ENCODE peak calls at places on chromosomes 1 and 21, in five cellular contexts. One of them, this sample, is unnamed.

GRCh38 chr1:235151033-235151432 is 10.0 kb downstream of the RBM34 start:
- DNase-seq in uterus: no peak
- DNase-seq in upper lobe of left lung: no peak
- DNase-seq in body of pancreas: no peak
- DNase-seq in CD8-positive, alpha-beta T cell: no peak
- DNase-seq in this sample: no peak

GRCh38 chr1:23980725-23981063 is 567 bp upstream of the SRSF10 start:
- DNase-seq in uterus: peak; percentile 44
- DNase-seq in upper lobe of left lung: no peak
- DNase-seq in body of pancreas: peak; percentile 13
- DNase-seq in CD8-positive, alpha-beta T cell: peak; percentile 16
- DNase-seq in this sample: no peak

GRCh38 chr1:1117469-1117831 is 1.6 kb upstream of the C1orf159 start:
- DNase-seq in uterus: no peak
- DNase-seq in upper lobe of left lung: no peak
- DNase-seq in body of pancreas: no peak
- DNase-seq in CD8-positive, alpha-beta T cell: no peak
- DNase-seq in this sample: peak; percentile 56

GRCh38 chr1:78054559-78054958 is 8.8 kb downstream of the GIPC2 start:
- DNase-seq in uterus: no peak
- DNase-seq in upper lobe of left lung: no peak
- DNase-seq in body of pancreas: no peak
- DNase-seq in CD8-positive, alpha-beta T cell: no peak
- DNase-seq in this sample: no peak

GRCh38 chr1:145885738-145886287 is at the start of gene ANKRD35:
- DNase-seq in uterus: peak; percentile 76
- DNase-seq in upper lobe of left lung: peak; percentile 92
- DNase-seq in body of pancreas: peak; percentile 86
- DNase-seq in CD8-positive, alpha-beta T cell: peak; percentile 76
- DNase-seq in this sample: peak; percentile 89

GRCh38 chr1:231799363-231799986 is 172.9 kb downstream of the DISC1 start:
- DNase-seq in uterus: no peak
- DNase-seq in upper lobe of left lung: no peak
- DNase-seq in body of pancreas: no peak
- DNase-seq in CD8-positive, alpha-beta T cell: no peak
- DNase-seq in this sample: no peak

GRCh38 chr1:78334952-78335351 is 155.8 kb upstream of the PTGFR start:
- DNase-seq in uterus: peak; percentile 15
- DNase-seq in upper lobe of left lung: no peak
- DNase-seq in body of pancreas: no peak
- DNase-seq in CD8-positive, alpha-beta T cell: no peak
- DNase-seq in this sample: no peak

GRCh38 chr21:27061783-27062182 is 94.9 kb upstream of the ADAMTS5 start:
- DNase-seq in uterus: no peak
- DNase-seq in upper lobe of left lung: no peak
- DNase-seq in body of pancreas: no peak
- DNase-seq in CD8-positive, alpha-beta T cell: no peak
- DNase-seq in this sample: no peak

GRCh38 chr21:28699591-28700259 is 293.0 kb downstream of the LTN1 start:
- DNase-seq in uterus: no peak
- DNase-seq in upper lobe of left lung: no peak
- DNase-seq in body of pancreas: no peak
- DNase-seq in CD8-positive, alpha-beta T cell: no peak
- DNase-seq in this sample: no peak

GRCh38 chr1:2985121-2985561 is 36.1 kb upstream of the ACTRT2 start:
- DNase-seq in uterus: no peak
- DNase-seq in upper lobe of left lung: no peak
- DNase-seq in body of pancreas: no peak
- DNase-seq in CD8-positive, alpha-beta T cell: no peak
- DNase-seq in this sample: no peak
- H3K4me1 ChIP-seq in uterus: no peaks in the 10 kb centered on the region
- H3K4me1 ChIP-seq in upper lobe of left lung: no peaks in the 10 kb centered on the region
- H3K4me1 ChIP-seq in body of pancreas: peaks cover 9% of the 10 kb centered on the region
- H3K4me1 ChIP-seq in CD8-positive, alpha-beta T cell: no peaks in the 10 kb centered on the region
- H3K4me1 ChIP-seq in this sample: no peaks in the 10 kb centered on the region

GRCh38 chr1:41371630-41372599 is 10.7 kb downstream of the FOXO6 start:
- DNase-seq in uterus: no peak
- DNase-seq in upper lobe of left lung: no peak
- DNase-seq in body of pancreas: peak; percentile 42
- DNase-seq in CD8-positive, alpha-beta T cell: no peak
- DNase-seq in this sample: no peak
- H3K4me3 ChIP-seq in uterus: no peak overlapping the region
- H3K4me3 ChIP-seq in upper lobe of left lung: no peak overlapping the region
- H3K4me3 ChIP-seq in body of pancreas: no peak overlapping the region
- H3K4me3 ChIP-seq in CD8-positive, alpha-beta T cell: no peak overlapping the region
- H3K4me3 ChIP-seq in this sample: no peak overlapping the region

GRCh38 chr1:204455831-204456145 is 38.8 kb downstream of the PIK3C2B start:
- DNase-seq in uterus: no peak
- DNase-seq in upper lobe of left lung: no peak
- DNase-seq in body of pancreas: no peak
- DNase-seq in CD8-positive, alpha-beta T cell: no peak
- DNase-seq in this sample: no peak

GRCh38 chr1:204457665-204458064 is 36.9 kb downstream of the PIK3C2B start:
- DNase-seq in uterus: no peak
- DNase-seq in upper lobe of left lung: no peak
- DNase-seq in body of pancreas: no peak
- DNase-seq in CD8-positive, alpha-beta T cell: no peak
- DNase-seq in this sample: no peak

GRCh38 chr1:204454476-204454875 is 40.1 kb downstream of the PIK3C2B start:
- DNase-seq in uterus: no peak
- DNase-seq in upper lobe of left lung: no peak
- DNase-seq in body of pancreas: no peak
- DNase-seq in CD8-positive, alpha-beta T cell: no peak
- DNase-seq in this sample: no peak

GRCh38 chr1:204455063-204455830 is 39.4 kb downstream of the PIK3C2B start:
- DNase-seq in uterus: no peak
- DNase-seq in upper lobe of left lung: no peak
- DNase-seq in body of pancreas: no peak
- DNase-seq in CD8-positive, alpha-beta T cell: no peak
- DNase-seq in this sample: no peak

GRCh38 chr1:204456826-204457361 is 37.7 kb downstream of the PIK3C2B start:
- DNase-seq in uterus: no peak
- DNase-seq in upper lobe of left lung: no peak
- DNase-seq in body of pancreas: no peak
- DNase-seq in CD8-positive, alpha-beta T cell: no peak
- DNase-seq in this sample: peak; percentile 56
- H3K27ac ChIP-seq in uterus: peak overlapping the region; percentile 59
- H3K27ac ChIP-seq in upper lobe of left lung: peak overlapping the region; percentile 41
- H3K27ac ChIP-seq in body of pancreas: no peak overlapping the region
- H3K27ac ChIP-seq in CD8-positive, alpha-beta T cell: no peak overlapping the region
- H3K27ac ChIP-seq in this sample: peak overlapping the region; percentile 27

GRCh38 chr1:31752258-31752657 is 11.9 kb downstream of the ADGRB2 start:
- DNase-seq in uterus: no peak
- DNase-seq in upper lobe of left lung: no peak
- DNase-seq in body of pancreas: no peak
- DNase-seq in CD8-positive, alpha-beta T cell: no peak
- DNase-seq in this sample: no peak
- H3K4me1 ChIP-seq in uterus: no peaks in the 10 kb centered on the region
- H3K4me1 ChIP-seq in upper lobe of left lung: no peaks in the 10 kb centered on the region
- H3K4me1 ChIP-seq in body of pancreas: peaks cover 11% of the 10 kb centered on the region
- H3K4me1 ChIP-seq in CD8-positive, alpha-beta T cell: peaks cover 28% of the 10 kb centered on the region
- H3K4me1 ChIP-seq in this sample: peaks cover 23% of the 10 kb centered on the region

GRCh38 chr1:147907786-147908509 is 5.4 kb downstream of the GJA8 start:
- DNase-seq in uterus: no peak
- DNase-seq in upper lobe of left lung: no peak
- DNase-seq in body of pancreas: no peak
- DNase-seq in CD8-positive, alpha-beta T cell: no peak
- DNase-seq in this sample: no peak
- H3K4me3 ChIP-seq in uterus: no peak overlapping the region
- H3K4me3 ChIP-seq in upper lobe of left lung: no peak overlapping the region
- H3K4me3 ChIP-seq in body of pancreas: no peak overlapping the region
- H3K4me3 ChIP-seq in CD8-positive, alpha-beta T cell: no peak overlapping the region
- H3K4me3 ChIP-seq in this sample: no peak overlapping the region

This sample was measured in right cardiac atrium.